ENCODE peak calls at places on chromosomes 11 and 22, in six cellular contexts. D, I, H, L, Y and K are unnamed samples.
A peak's percentile ranks its signal among the peaks of the same experiment; 100 is the strongest.

GRCh38 chr11:124674168-124674517 is 439 bp downstream of the SPA17 start:
- DNase-seq in H (no peak), Y (no peak), D (no peak), I (no peak), L (no peak), K (no peak)

GRCh38 chr11:69799582-69799981 is 19.6 kb downstream of the FGF3 start:
- DNase-seq in D (no peak), L (peak; percentile 23), Y (peak; percentile 67), I (no peak), H (no peak), K (no peak)

GRCh38 chr11:68449951-68450350 is 10.6 kb upstream of the PPP6R3 start:
- DNase-seq in L (no peak), Y (no peak), I (no peak), D (no peak), H (no peak), K (no peak)

GRCh38 chr11:128240546-128240945 is 346.8 kb downstream of the ETS1 start:
- DNase-seq in H (no peak), L (no peak), I (no peak), Y (no peak), D (no peak), K (no peak)

GRCh38 chr11:61752117-61752924 is at the start of gene MYRF:
- DNase-seq in L (no peak), I (peak; percentile 88), H (peak; percentile 61), D (no peak), Y (peak; percentile 82), K (peak; percentile 74)

GRCh38 chr11:129726179-129726578 is 89.5 kb upstream of the TMEM45B start:
- DNase-seq in H (no peak), I (no peak), L (no peak), Y (no peak), D (no peak), K (no peak)

GRCh38 chr22:45064313-45065268 is 54.8 kb upstream of the PHF21B start:
- DNase-seq in I (no peak), L (no peak), H (peak; percentile 37), D (peak; percentile 7), Y (peak; percentile 12), K (peak; percentile 35)

GRCh38 chr11:6738590-6738989 is 33.2 kb downstream of the OR2AG2 start:
- DNase-seq in D (no peak), I (no peak), Y (no peak), H (no peak), L (no peak), K (no peak)

GRCh38 chr11:70307176-70307575 is 36.7 kb downstream of the PPFIA1 start:
- DNase-seq in D (no peak), L (no peak), I (no peak), Y (no peak), H (no peak), K (no peak)

GRCh38 chr11:119014209-119014924 is 3.8 kb downstream of the RPS25 start:
- DNase-seq in L (no peak), D (no peak), H (no peak), Y (no peak), I (no peak), K (no peak)
- TF ChIP-seq TAF1 in L (no peak), D (no peak), H (no peak), Y (no peak), I (no peak), K (no peak)

GRCh38 chr11:134037093-134037908 is 31.6 kb upstream of the JAM3 start:
- DNase-seq in I (peak; percentile 83), Y (peak; percentile 20), H (no peak), D (peak; percentile 7), L (no peak), K (peak; percentile 59)
- TF ChIP-seq POLR2A in I (no peak), Y (no peak), H (no peak), D (peak; percentile 46), L (no peak), K (no peak)

DNA sequence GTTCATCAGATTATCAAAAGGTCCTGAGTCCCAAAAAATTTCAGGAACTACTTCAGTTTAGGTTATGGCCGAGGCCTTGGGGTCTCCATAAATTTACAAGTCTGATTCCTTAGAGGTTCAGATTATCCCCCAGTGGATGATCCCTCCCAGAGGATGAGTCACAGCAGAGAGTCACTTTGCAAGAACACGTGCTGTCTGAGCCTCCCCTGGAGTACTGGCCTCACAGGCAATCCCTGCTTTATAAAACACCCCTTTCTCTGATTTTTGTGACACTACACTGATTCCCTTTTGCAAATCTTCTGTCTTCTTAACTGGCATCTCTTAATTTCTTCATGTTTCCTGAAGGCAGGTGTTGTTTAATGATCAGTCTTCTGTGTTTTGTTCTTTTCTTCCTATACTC is 45.3 kb downstream of the CCDC34 start:
- DNase-seq in Y (peak; percentile 28), H (no peak), D (no peak), I (no peak), L (no peak), K (no peak)
- TF ChIP-seq TAF1 in Y (no peak), H (no peak), D (no peak), I (no peak), L (no peak), K (no peak)

GRCh38 chr11:117197516-117198456 is 1.4 kb upstream of the TAGLN start:
- DNase-seq in H (no peak), D (no peak), I (peak; percentile 94), Y (peak; percentile 43), L (no peak), K (no peak)
- TF ChIP-seq POLR2A in H (no peak), D (no peak), I (no peak), Y (no peak), L (no peak), K (no peak)

GRCh38 chr11:127044535-127044934 is 44.0 kb upstream of the KIRREL3 start:
- DNase-seq in H (no peak), I (no peak), Y (no peak), L (no peak), D (no peak), K (no peak)
- TF ChIP-seq TAF1 in H (no peak), I (no peak), Y (no peak), L (no peak), D (no peak), K (no peak)

DNA sequence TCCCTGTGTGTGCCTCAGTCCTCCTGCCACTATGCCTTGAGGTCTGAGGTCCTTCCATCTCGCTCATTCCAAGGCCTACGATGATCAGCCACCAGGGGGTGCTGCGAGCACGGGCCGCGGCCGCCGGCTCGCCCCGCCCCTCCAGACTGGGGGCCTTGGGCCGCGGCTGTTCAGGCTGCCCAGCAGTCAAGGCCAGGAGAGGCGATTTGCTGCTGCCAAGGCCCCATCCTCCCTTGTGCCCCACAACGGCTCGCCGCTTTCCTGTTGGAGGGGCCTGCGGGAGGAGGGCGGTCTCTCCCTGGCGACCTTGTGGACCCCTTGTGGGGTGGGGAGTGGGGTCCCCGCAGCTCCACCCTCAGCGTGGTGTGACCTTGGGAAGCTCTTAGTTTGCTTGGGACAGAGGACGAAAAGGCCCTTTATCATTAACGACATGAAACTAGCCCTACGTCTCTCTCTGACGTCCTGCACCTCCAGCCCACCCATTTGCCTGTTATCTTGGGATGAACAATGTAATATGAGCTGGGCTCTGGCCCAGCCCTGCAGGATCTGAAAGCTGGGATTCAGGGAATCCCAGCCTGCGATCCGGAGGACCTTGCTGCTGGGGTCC is 5.4 kb upstream of the GALR3 start:
- DNase-seq in H (peak; percentile 91), I (peak; percentile 99), Y (peak; percentile 82), L (peak; percentile 86), D (no peak), K (peak; percentile 95)
- TF ChIP-seq POLR2A in H (no peak), I (no peak), Y (no peak), L (no peak), D (peak; percentile 38), K (no peak)

GRCh38 chr11:65505434-65506315 is 6.8 kb downstream of the MALAT1 start:
- DNase-seq in D (no peak), Y (peak; percentile 53), H (no peak), I (no peak), L (no peak), K (no peak)

GRCh38 chr11:65506316-65506769 is 7.5 kb downstream of the MALAT1 start:
- DNase-seq in H (no peak), L (no peak), D (no peak), I (no peak), Y (no peak), K (no peak)

GRCh38 chr11:65503923-65504670 is 5.3 kb downstream of the MALAT1 start:
- DNase-seq in I (no peak), Y (peak; percentile 74), L (no peak), D (no peak), H (no peak), K (no peak)

GRCh38 chr11:65504671-65505433 is 6.0 kb downstream of the MALAT1 start:
- DNase-seq in I (no peak), H (no peak), D (no peak), L (no peak), Y (peak; percentile 53), K (no peak)

GRCh38 chr11:65506770-65507485 is 8.1 kb downstream of the MALAT1 start:
- DNase-seq in D (no peak), I (peak; percentile 63), Y (peak; percentile 92), L (no peak), H (no peak), K (no peak)
- TF ChIP-seq TAF1 in D (peak; percentile 68), I (no peak), Y (peak; percentile 89), L (peak; percentile 14), H (peak; percentile 47), K (peak; percentile 67)

GRCh38 chr11:2930705-2931415 is 1.6 kb upstream of the PHLDA2 start:
- DNase-seq in H (no peak), I (peak; percentile 97), Y (peak; percentile 75), L (peak; percentile 68), D (peak; percentile 16), K (peak; percentile 67)
- TF ChIP-seq POLR2A in H (no peak), I (no peak), Y (no peak), L (no peak), D (no peak), K (no peak)

GRCh38 chr11:104653011-104653806 is 245.1 kb downstream of the CASP12 start:
- DNase-seq in L (no peak), H (no peak), Y (no peak), I (no peak), D (no peak), K (no peak)
- TF ChIP-seq TAF1 in L (no peak), H (no peak), Y (no peak), I (no peak), D (no peak), K (no peak)